ENCODE peak calls at places on chromosome 17, in eight cellular contexts. T, K, D, U, J, X, C and A are unnamed samples.

GRCh38 chr17:2892305-2892971 is 96.2 kb downstream of the RAP1GAP2 start:
- DNase-seq in T (peak; percentile 5), K (no peak), D (no peak), U (peak; percentile 74), J (no peak), X (no peak), C (peak; percentile 18), A (peak; percentile 33)

GRCh38 chr17:7873051-7873450 is 15.2 kb downstream of the CYB5D1 start:
- DNase-seq in T (no peak), K (no peak), D (no peak), U (no peak), J (no peak), X (no peak), C (no peak), A (peak; percentile 19)

GRCh38 chr17:65522751-65523404 is 38.6 kb downstream of the AXIN2 start:
- DNase-seq in T (no peak), K (no peak), D (no peak), U (no peak), J (no peak), X (no peak), C (no peak), A (no peak)

GRCh38 chr17:82495844-82496528 is 23.5 kb upstream of the FOXK2 start:
- DNase-seq in T (no peak), K (no peak), D (no peak), U (no peak), J (no peak), X (no peak), C (no peak), A (no peak)

GRCh38 chr17:47290870-47291241 is 32.9 kb upstream of the EFCAB13 start:
- DNase-seq in T (no peak), K (no peak), D (no peak), U (no peak), J (no peak), X (no peak), C (no peak), A (no peak)

GRCh38 chr17:43814714-43815113 is 18.2 kb downstream of the MPP3 start:
- DNase-seq in T (peak; percentile 87), K (no peak), D (no peak), U (no peak), J (no peak), X (no peak), C (no peak), A (peak; percentile 35)

GRCh38 chr17:48500435-48501426 is 30.1 kb downstream of the HOXB1 start:
- DNase-seq in T (no peak), K (no peak), D (peak; percentile 15), U (no peak), J (no peak), X (no peak), C (no peak), A (no peak)

GRCh38 chr17:28476076-28476475 is 2.6 kb downstream of the SLC13A2 start:
- DNase-seq in T (no peak), K (no peak), D (no peak), U (no peak), J (no peak), X (no peak), C (no peak), A (no peak)

GRCh38 chr17:66472123-66472522 is 169.7 kb downstream of the PRKCA start:
- DNase-seq in T (no peak), K (no peak), D (no peak), U (no peak), J (no peak), X (no peak), C (no peak), A (no peak)

GRCh38 chr17:21001111-21001812 is 41.5 kb downstream of the USP22 start:
- DNase-seq in T (no peak), K (no peak), D (no peak), U (no peak), J (no peak), X (no peak), C (no peak), A (no peak)

GRCh38 chr17:8629371-8630226 is 926 bp downstream of the MYH10 start:
- DNase-seq in T (peak; percentile 71), K (peak; percentile 6), D (peak; percentile 11), U (no peak), J (no peak), X (peak; percentile 21), C (no peak), A (no peak)

GRCh38 chr17:2057714-2058520 is 3.0 kb downstream of the HIC1 start:
- DNase-seq in T (no peak), K (no peak), D (peak; percentile 47), U (no peak), J (no peak), X (no peak), C (no peak), A (no peak)

GRCh38 chr17:18257747-18258355 is 687 bp downstream of the FLII start:
- DNase-seq in T (peak; percentile 80), K (peak; percentile 32), D (peak; percentile 37), U (peak; percentile 77), J (peak; percentile 29), X (peak; percentile 51), C (peak; percentile 87), A (peak; percentile 65)

GRCh38 chr17:75830168-75831031 is 13.8 kb downstream of the UNC13D start:
- DNase-seq in T (peak; percentile 28), K (peak; percentile 19), D (no peak), U (no peak), J (no peak), X (peak; percentile 50), C (no peak), A (no peak)

GRCh38 chr17:74632196-74632540 is 8.6 kb upstream of the CD300E start:
- DNase-seq in T (no peak), K (no peak), D (no peak), U (no peak), J (no peak), X (no peak), C (no peak), A (no peak)

GRCh38 chr17:3535253-3535995 is 22.2 kb downstream of the TRPV3 start:
- DNase-seq in T (peak; percentile 70), K (peak; percentile 26), D (peak; percentile 51), U (no peak), J (no peak), X (peak; percentile 67), C (no peak), A (peak; percentile 70)

GRCh38 chr17:16922386-16923096 is 49.4 kb downstream of the TNFRSF13B start:
- DNase-seq in T (no peak), K (no peak), D (no peak), U (no peak), J (no peak), X (no peak), C (no peak), A (no peak)

GRCh38 chr17:28372203-28372944 is 880 bp downstream of the SARM1 start:
- DNase-seq in T (peak; percentile 66), K (no peak), D (no peak), U (peak; percentile 23), J (no peak), X (no peak), C (no peak), A (no peak)

GRCh38 chr17:8753976-8754440 is 4.3 kb downstream of the SPDYE4 start:
- DNase-seq in T (peak; percentile 31), K (no peak), D (peak; percentile 11), U (no peak), J (peak; percentile 33), X (no peak), C (peak; percentile 20), A (peak; percentile 23)

GRCh38 chr17:56676807-56677206 is 83.3 kb downstream of the NOG start:
- DNase-seq in T (peak; percentile 25), K (no peak), D (no peak), U (no peak), J (no peak), X (no peak), C (peak; percentile 39), A (no peak)

GRCh38 chr17:78812849-78813248 is 27.8 kb downstream of the USP36 start:
- DNase-seq in T (no peak), K (no peak), D (no peak), U (no peak), J (no peak), X (no peak), C (no peak), A (no peak)

GRCh38 chr17:82028246-82028645 is 3.2 kb upstream of the RAC3 start:
- DNase-seq in T (no peak), K (no peak), D (no peak), U (no peak), J (no peak), X (no peak), C (no peak), A (no peak)